ENCODE peak calls at places on chromosomes 5 and 9, in five cellular contexts. One of them, this sample, is unnamed.

GRCh38 chr5:168324864-168325615 is 33.6 kb downstream of the WWC1 start:
- DNase-seq in Caco-2: peak; percentile 59
- DNase-seq in heart right ventricle: no peak
- DNase-seq in left ventricle myocardium inferior: no peak
- DNase-seq in psoas muscle: no peak
- DNase-seq in this sample: no peak

GRCh38 chr9:114779352-114779845 is 26.4 kb downstream of the TNFSF15 start:
- DNase-seq in heart right ventricle: peak; percentile 14
- DNase-seq in left ventricle myocardium inferior: no peak
- DNase-seq in Caco-2: no peak
- DNase-seq in psoas muscle: peak; percentile 51
- DNase-seq in this sample: peak; percentile 54

GRCh38 chr5:61347088-61347487 is 15.0 kb downstream of the ZSWIM6 start:
- DNase-seq in psoas muscle: no peak
- DNase-seq in left ventricle myocardium inferior: no peak
- DNase-seq in Caco-2: no peak
- DNase-seq in heart right ventricle: no peak
- DNase-seq in this sample: peak; percentile 42

GRCh38 chr9:18829066-18829465 is 203.9 kb downstream of the SAXO1 start:
- DNase-seq in heart right ventricle: no peak
- DNase-seq in Caco-2: no peak
- DNase-seq in left ventricle myocardium inferior: no peak
- DNase-seq in psoas muscle: no peak
- DNase-seq in this sample: no peak

GRCh38 chr9:123724211-123724831 is 205.6 kb downstream of the DENND1A start:
- DNase-seq in Caco-2: no peak
- DNase-seq in psoas muscle: no peak
- DNase-seq in left ventricle myocardium inferior: no peak
- DNase-seq in heart right ventricle: no peak
- DNase-seq in this sample: peak; percentile 79

GRCh38 chr5:124546643-124547042 is 199.8 kb downstream of the ZNF608 start:
- DNase-seq in heart right ventricle: no peak
- DNase-seq in Caco-2: peak; percentile 48
- DNase-seq in psoas muscle: no peak
- DNase-seq in left ventricle myocardium inferior: no peak
- DNase-seq in this sample: peak; percentile 38

GRCh38 chr9:134869554-134870310 is 10.9 kb upstream of the FCN2 start:
- DNase-seq in psoas muscle: no peak
- DNase-seq in left ventricle myocardium inferior: no peak
- DNase-seq in Caco-2: no peak
- DNase-seq in heart right ventricle: no peak
- DNase-seq in this sample: no peak

GRCh38 chr5:133193794-133194193 is 142.0 kb downstream of the HSPA4 start:
- DNase-seq in heart right ventricle: no peak
- DNase-seq in psoas muscle: no peak
- DNase-seq in Caco-2: no peak
- DNase-seq in left ventricle myocardium inferior: no peak
- DNase-seq in this sample: no peak

GRCh38 chr9:35903049-35903448 is 3.0 kb upstream of the HRCT1 start:
- DNase-seq in psoas muscle: no peak
- DNase-seq in left ventricle myocardium inferior: no peak
- DNase-seq in Caco-2: peak; percentile 58
- DNase-seq in heart right ventricle: no peak
- DNase-seq in this sample: peak; percentile 82

GRCh38 chr9:88197016-88197415 is 58.7 kb upstream of the SPATA31C2 start:
- DNase-seq in psoas muscle: no peak
- DNase-seq in left ventricle myocardium inferior: no peak
- DNase-seq in Caco-2: no peak
- DNase-seq in heart right ventricle: no peak
- DNase-seq in this sample: peak; percentile 65

GRCh38 chr5:139232161-139232724 is 34.1 kb upstream of the SIL1 start:
- DNase-seq in Caco-2: peak; percentile 79
- DNase-seq in psoas muscle: no peak
- DNase-seq in heart right ventricle: no peak
- DNase-seq in left ventricle myocardium inferior: no peak
- DNase-seq in this sample: no peak

GRCh38 chr9:129175515-129175824 is 2.6 kb downstream of the IER5L start:
- DNase-seq in psoas muscle: no peak
- DNase-seq in heart right ventricle: no peak
- DNase-seq in Caco-2: no peak
- DNase-seq in left ventricle myocardium inferior: no peak
- DNase-seq in this sample: no peak
- H3K4me3 ChIP-seq in psoas muscle: peak overlapping the region; percentile 86
- H3K4me3 ChIP-seq in heart right ventricle: peak overlapping the region; percentile 100
- H3K4me3 ChIP-seq in Caco-2: peak overlapping the region; percentile 81
- H3K4me3 ChIP-seq in left ventricle myocardium inferior: peak overlapping the region; percentile 92
- H3K4me3 ChIP-seq in this sample: peak overlapping the region; percentile 92

GRCh38 chr5:127176769-127177168 is 103.5 kb upstream of the C5orf63 start:
- DNase-seq in Caco-2: no peak
- DNase-seq in left ventricle myocardium inferior: no peak
- DNase-seq in psoas muscle: no peak
- DNase-seq in heart right ventricle: no peak
- DNase-seq in this sample: no peak

GRCh38 chr5:127170918-127171600 is 97.8 kb upstream of the C5orf63 start:
- DNase-seq in heart right ventricle: no peak
- DNase-seq in Caco-2: no peak
- DNase-seq in left ventricle myocardium inferior: no peak
- DNase-seq in psoas muscle: no peak
- DNase-seq in this sample: no peak
- TF ChIP-seq CTCF in heart right ventricle: no peak
- TF ChIP-seq CTCF in Caco-2: no peak
- TF ChIP-seq CTCF in left ventricle myocardium inferior: no peak
- TF ChIP-seq CTCF in psoas muscle: no peak
- TF ChIP-seq CTCF in this sample: no peak

DNA sequence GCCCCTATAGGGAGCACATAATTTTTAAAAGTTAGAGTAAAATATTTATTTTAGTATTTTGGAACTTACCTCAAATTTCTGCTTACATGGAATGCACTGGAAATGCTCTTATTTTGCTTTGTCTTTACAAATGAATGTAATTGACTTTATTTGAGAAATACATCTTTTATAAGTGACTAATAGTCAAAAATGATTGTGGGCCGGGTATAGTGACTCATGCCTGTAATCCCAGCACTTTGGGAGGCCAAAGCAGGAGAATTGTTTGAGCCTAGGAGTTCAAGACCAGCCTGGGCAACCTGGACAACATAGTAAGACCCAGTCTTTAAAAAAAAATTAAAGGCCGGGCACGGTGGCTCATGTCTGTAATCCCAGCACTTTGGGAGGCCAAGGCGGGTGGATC is 5.8 kb downstream of the HMGCR start:
- DNase-seq in Caco-2: no peak
- DNase-seq in left ventricle myocardium inferior: no peak
- DNase-seq in psoas muscle: no peak
- DNase-seq in heart right ventricle: no peak
- DNase-seq in this sample: no peak
- H3K4me3 ChIP-seq in Caco-2: no peak overlapping the region
- H3K4me3 ChIP-seq in left ventricle myocardium inferior: no peak overlapping the region
- H3K4me3 ChIP-seq in psoas muscle: no peak overlapping the region
- H3K4me3 ChIP-seq in heart right ventricle: no peak overlapping the region
- H3K4me3 ChIP-seq in this sample: no peak overlapping the region

DNA sequence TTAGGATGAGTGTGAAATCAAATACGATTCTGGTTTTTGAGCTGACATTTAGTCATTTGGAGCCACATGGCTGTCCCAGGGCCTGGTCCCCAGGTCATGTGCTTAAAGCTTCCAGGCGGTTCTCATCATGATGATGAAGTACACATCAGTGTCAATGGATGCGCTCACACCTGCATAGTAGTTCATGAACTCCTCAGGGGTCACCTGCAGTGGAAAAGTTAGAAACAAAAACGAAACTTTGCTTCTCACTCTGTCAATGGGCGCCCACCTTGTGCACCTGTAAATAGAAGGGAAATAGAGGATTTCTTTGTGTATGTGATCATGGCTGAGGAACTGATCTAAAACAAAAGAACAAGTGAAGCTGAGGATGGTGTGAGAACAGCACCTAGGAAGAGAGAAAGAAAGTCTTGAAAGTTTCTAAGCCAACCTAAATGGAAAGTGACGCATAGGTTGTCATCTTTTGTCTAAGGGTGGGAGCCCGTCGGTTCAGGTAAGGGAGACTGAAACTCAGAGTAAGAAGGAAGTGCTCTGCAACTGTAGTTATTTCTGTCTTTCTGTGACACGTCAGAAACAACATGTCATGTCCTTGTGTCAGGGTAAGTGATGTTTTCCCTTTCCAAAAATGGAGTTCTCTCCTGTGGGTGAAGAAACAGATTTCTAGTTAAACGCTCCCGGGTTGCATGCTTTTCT is 33.8 kb downstream of the CAPSL start:
- DNase-seq in Caco-2: no peak
- DNase-seq in left ventricle myocardium inferior: no peak
- DNase-seq in heart right ventricle: no peak
- DNase-seq in psoas muscle: no peak
- DNase-seq in this sample: no peak
- TF ChIP-seq CTCF in Caco-2: no peak
- TF ChIP-seq CTCF in left ventricle myocardium inferior: no peak
- TF ChIP-seq CTCF in heart right ventricle: no peak
- TF ChIP-seq CTCF in psoas muscle: no peak
- TF ChIP-seq CTCF in this sample: no peak

DNA sequence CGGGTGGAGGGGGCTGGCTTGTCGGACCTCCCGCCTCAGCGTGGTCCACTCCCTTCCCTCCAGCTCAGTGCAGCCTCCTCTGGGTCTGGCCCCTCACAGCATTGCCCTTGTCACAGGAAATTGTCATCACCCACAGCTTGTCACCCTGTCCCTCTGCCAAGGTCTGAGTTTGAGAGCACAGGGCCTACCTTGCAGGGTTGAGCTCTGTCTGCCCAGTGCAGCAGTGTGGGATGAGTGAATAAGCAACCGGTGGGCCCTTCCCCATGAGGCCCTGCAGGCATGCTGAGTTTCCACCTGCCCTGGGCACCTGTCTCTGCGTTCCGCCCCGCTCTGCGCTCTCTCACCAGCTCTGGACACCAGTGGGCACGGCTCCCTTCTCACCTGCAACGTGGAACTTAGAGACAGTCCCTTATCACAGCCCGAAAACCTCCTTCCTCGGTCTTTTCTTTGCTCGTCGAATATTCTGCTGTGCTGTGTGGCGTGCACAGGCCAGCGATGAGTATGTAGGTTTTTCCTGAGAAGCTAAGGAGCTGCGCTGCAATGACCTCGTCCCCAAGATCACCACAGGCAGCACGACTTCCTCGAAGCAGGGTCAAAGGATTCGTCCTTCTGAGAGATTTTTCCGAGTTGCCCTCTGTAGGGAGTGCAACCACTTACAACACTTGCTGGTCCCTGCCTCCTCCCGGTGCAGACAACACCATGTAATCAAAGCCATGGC is 26.9 kb upstream of the NOTCH1 start:
- DNase-seq in psoas muscle: no peak
- DNase-seq in left ventricle myocardium inferior: peak; percentile 60
- DNase-seq in heart right ventricle: peak; percentile 49
- DNase-seq in Caco-2: no peak
- DNase-seq in this sample: no peak
- H3K4me3 ChIP-seq in psoas muscle: no peak overlapping the region
- H3K4me3 ChIP-seq in left ventricle myocardium inferior: peak overlapping the region; percentile 11
- H3K4me3 ChIP-seq in heart right ventricle: no peak overlapping the region
- H3K4me3 ChIP-seq in Caco-2: no peak overlapping the region
- H3K4me3 ChIP-seq in this sample: no peak overlapping the region

This sample was measured in cardiac fibroblast.